ENCODE peak calls at places on chromosomes 1 and 21, in six cellular contexts. J is HL-60; X is BE2C; W is stimulated activated CD8-positive, alpha-beta memory T cell treated with anti-CD3 and anti-CD28 coated beads, Interleukin-15, amount 100 ng/mL, for 1 hour; C is T-cell; I is left ventricle myocardium inferior. P is an unnamed sample.

GRCh38 chr1:35633526-35633925 is 7.8 kb downstream of the PSMB2 start:
- DNase-seq in J (no peak), X (no peak), W (no peak), C (no peak), I (no peak), P (no peak)

GRCh38 chr1:60848583-60849188 is 233.7 kb upstream of the NFIA start:
- DNase-seq in J (no peak), X (no peak), W (no peak), C (no peak), I (no peak), P (no peak)

GRCh38 chr1:75430526-75430925 is 180.4 kb downstream of the SLC44A5 start:
- DNase-seq in J (no peak), X (no peak), W (no peak), C (no peak), I (no peak), P (no peak)

GRCh38 chr1:226064816-226065248 is 2.3 kb downstream of the H3-3A start:
- DNase-seq in J (no peak), X (peak), W (no peak), C (peak), I (no peak), P (peak)

GRCh38 chr1:41870076-41870562 is 48.6 kb downstream of the HIVEP3 start:
- DNase-seq in J (no peak), X (no peak), W (no peak), C (no peak), I (no peak), P (no peak)

GRCh38 chr1:180384606-180385005 is 117.8 kb downstream of the ACBD6 start:
- DNase-seq in J (no peak), X (no peak), W (no peak), C (no peak), I (no peak), P (no peak)

GRCh38 chr1:14095001-14095400 is 395.0 kb downstream of the PRDM2 start:
- DNase-seq in J (peak), X (no peak), W (no peak), C (no peak), I (no peak), P (no peak)

GRCh38 chr1:6205849-6206845 is at the start of gene RNF207:
- DNase-seq in J (no peak), X (no peak), W (no peak), C (peak), I (peak), P (no peak)

GRCh38 chr1:233390842-233391241 is 63.3 kb downstream of the MAP3K21 start:
- DNase-seq in J (no peak), X (no peak), W (no peak), C (no peak), I (no peak), P (no peak)

GRCh38 chr1:2952992-2953391 is 68.3 kb upstream of the ACTRT2 start:
- DNase-seq in J (no peak), X (no peak), W (no peak), C (no peak), I (no peak), P (no peak)

GRCh38 chr21:32584472-32584871 is 851 bp downstream of the TCP10L start:
- DNase-seq in J (no peak), X (no peak), W (no peak), C (no peak), I (no peak), P (no peak)

GRCh38 chr1:2074316-2074855 is 24.2 kb downstream of the PRKCZ start:
- DNase-seq in J (no peak), X (no peak), W (no peak), C (no peak), I (no peak), P (no peak)

GRCh38 chr1:225735252-225736149 is 42.1 kb upstream of the SRP9 start:
- DNase-seq in J (no peak), X (peak), W (no peak), C (no peak), I (peak), P (peak)

GRCh38 chr1:117209094-117209493 is 1.6 kb downstream of the VTCN1 start:
- DNase-seq in J (no peak), X (no peak), W (no peak), C (no peak), I (no peak), P (no peak)

GRCh38 chr1:32729254-32730046 is 26.9 kb upstream of the SYNC start:
- DNase-seq in J (no peak), X (no peak), W (no peak), C (no peak), I (no peak), P (no peak)

P was measured in tibial artery.